ENCODE peak calls at places on chromosomes 5 and 9, in four cellular contexts. U, V, D and G are unnamed samples.

GRCh38 chr5:175558801-175559480 is 80.6 kb downstream of the SFXN1 start:
- DNase-seq in D (no peak), U (no peak), V (no peak), G (no peak)

GRCh38 chr9:137318976-137319375 is 16.9 kb upstream of the NRARP start:
- DNase-seq in D (no peak), V (no peak), U (peak; percentile 84), G (peak; percentile 99)

GRCh38 chr5:56056875-56057274 is 62.1 kb upstream of the IL6ST start:
- DNase-seq in D (no peak), U (no peak), V (no peak), G (no peak)

GRCh38 chr9:131624636-131625241 is 79.4 kb downstream of the PRRT1B start:
- DNase-seq in V (no peak), U (peak; percentile 70), D (peak; percentile 10), G (peak; percentile 83)

GRCh38 chr5:119515192-119515591 is 62.9 kb downstream of the HSD17B4 start:
- DNase-seq in D (peak; percentile 31), U (no peak), V (peak; percentile 25), G (peak; percentile 58)

GRCh38 chr9:124611106-124611505 is 103.9 kb upstream of the NR5A1 start:
- DNase-seq in V (no peak), U (no peak), D (peak; percentile 50), G (no peak)

GRCh38 chr9:209143-209758 is 5.4 kb upstream of the DOCK8 start:
- DNase-seq in V (no peak), D (no peak), U (no peak), G (peak; percentile 78)

GRCh38 chr9:88936668-88937067 is 54.6 kb upstream of the S1PR3 start:
- DNase-seq in U (no peak), V (no peak), D (peak; percentile 22), G (no peak)

GRCh38 chr5:7991125-7991821 is 122.3 kb downstream of the MTRR start:
- DNase-seq in D (no peak), V (peak; percentile 41), U (no peak), G (no peak)

GRCh38 chr9:34413229-34413852 is 36.6 kb upstream of the MYORG start:
- DNase-seq in V (peak; percentile 47), U (no peak), D (peak; percentile 19), G (no peak)

GRCh38 chr5:146306838-146307237 is 31.8 kb upstream of the POU4F3 start:
- DNase-seq in U (no peak), V (peak; percentile 34), D (no peak), G (no peak)

GRCh38 chr5:170117736-170118135 is 12.0 kb downstream of the FOXI1 start:
- DNase-seq in V (no peak), D (no peak), U (no peak), G (no peak)

GRCh38 chr5:105812356-105812755 is 1858.4 kb downstream of the EFNA5 start:
- DNase-seq in V (no peak), U (no peak), D (no peak), G (peak; percentile 38)

GRCh38 chr5:119397518-119398380 is 41.9 kb downstream of the TNFAIP8 start:
- DNase-seq in D (peak; percentile 75), U (no peak), V (peak; percentile 70), G (no peak)

GRCh38 chr5:161340012-161340411 is 206.5 kb downstream of the GABRB2 start:
- DNase-seq in U (no peak), V (no peak), D (no peak), G (no peak)

GRCh38 chr9:114214686-114215397 is 59.5 kb downstream of the COL27A1 start:
- DNase-seq in D (no peak), V (no peak), U (no peak), G (peak; percentile 79)

GRCh38 chr9:14243514-14244042 is 70.4 kb downstream of the NFIB start:
- DNase-seq in D (no peak), V (no peak), U (no peak), G (no peak)

DNA sequence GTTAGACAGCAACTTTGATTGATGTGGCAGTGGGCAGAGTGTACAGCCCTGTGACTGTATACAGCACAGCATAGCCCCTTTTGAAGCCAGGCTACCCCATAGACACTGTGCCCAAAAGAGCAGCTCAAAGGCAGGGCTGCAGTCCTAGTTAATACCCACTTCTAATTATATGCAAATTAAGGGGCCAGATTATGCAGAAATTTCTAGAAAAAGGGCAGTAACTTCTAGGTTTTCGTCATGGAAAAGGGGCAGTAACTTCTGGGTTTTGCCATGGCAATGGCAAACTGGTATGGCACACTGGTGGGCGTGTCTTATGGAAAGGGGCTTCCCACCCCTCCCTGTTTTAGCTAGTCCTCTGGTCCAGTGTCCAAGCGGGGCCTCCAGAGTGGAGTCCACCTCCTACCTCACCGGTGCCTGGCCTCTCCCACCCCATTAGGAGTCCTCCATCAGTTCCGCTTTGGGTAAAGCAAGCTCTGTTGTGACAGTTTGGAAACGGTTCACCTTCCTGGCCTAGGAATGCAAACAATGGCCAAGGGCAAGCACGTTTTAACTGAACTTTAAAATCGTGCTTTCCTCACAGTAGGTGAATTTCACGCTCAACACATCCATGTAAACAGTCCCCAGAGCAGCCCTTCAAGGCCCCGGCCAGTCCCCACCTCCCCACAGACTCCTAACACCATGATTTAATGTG is 5.6 kb downstream of the ADAMTS13 start:
- DNase-seq in V (no peak), D (no peak), U (no peak), G (peak; percentile 74)
- TF ChIP-seq CTCF in V (no peak), D (no peak), U (no peak), G (no peak)

DNA sequence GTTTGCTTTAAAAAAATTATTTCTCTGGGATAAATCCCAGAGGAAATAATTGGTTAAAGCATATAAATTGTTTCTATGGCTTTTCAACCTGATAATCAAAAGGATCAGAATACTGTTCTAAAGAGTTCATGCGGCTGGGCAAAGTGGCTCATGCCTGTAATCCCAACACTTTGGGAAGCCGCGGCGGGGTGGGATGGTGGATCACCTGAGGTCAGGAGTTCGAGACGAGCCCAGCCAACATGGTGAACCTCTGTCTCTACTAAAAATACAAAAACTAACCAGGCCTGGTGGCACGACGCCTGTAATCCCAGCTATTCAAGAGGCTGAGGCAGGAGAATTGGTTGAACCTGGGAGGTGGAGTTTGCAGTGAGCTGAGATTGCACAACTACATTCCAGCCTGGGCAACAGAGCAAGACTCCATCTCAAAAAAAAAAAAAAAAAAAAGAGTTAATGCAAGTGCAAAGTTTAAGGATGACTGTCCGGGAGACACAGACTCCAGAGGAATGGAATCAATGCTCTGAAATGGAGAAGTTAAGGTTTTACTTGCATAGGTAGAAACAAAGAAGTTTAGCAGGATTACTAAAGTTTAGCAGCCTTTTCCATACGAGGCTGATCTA is 16.6 kb upstream of the GRHPR start:
- DNase-seq in D (no peak), V (no peak), U (peak; percentile 55), G (no peak)
- H3K4me1 ChIP-seq in D (no peaks in the 10 kb centered on the region), V (no peaks in the 10 kb centered on the region), U (no peaks in the 10 kb centered on the region), G (no peaks in the 10 kb centered on the region)

GRCh38 chr9:20524776-20525175 is 97.5 kb downstream of the MLLT3 start:
- DNase-seq in V (peak; percentile 27), D (no peak), U (no peak), G (no peak)

GRCh38 chr9:20529837-20530236 is 92.5 kb downstream of the MLLT3 start:
- DNase-seq in D (no peak), V (no peak), U (no peak), G (no peak)

GRCh38 chr9:20532584-20532983 is 89.7 kb downstream of the MLLT3 start:
- DNase-seq in V (no peak), U (no peak), D (no peak), G (no peak)

GRCh38 chr9:20528253-20528652 is 94.0 kb downstream of the MLLT3 start:
- DNase-seq in V (no peak), U (no peak), D (no peak), G (no peak)

DNA sequence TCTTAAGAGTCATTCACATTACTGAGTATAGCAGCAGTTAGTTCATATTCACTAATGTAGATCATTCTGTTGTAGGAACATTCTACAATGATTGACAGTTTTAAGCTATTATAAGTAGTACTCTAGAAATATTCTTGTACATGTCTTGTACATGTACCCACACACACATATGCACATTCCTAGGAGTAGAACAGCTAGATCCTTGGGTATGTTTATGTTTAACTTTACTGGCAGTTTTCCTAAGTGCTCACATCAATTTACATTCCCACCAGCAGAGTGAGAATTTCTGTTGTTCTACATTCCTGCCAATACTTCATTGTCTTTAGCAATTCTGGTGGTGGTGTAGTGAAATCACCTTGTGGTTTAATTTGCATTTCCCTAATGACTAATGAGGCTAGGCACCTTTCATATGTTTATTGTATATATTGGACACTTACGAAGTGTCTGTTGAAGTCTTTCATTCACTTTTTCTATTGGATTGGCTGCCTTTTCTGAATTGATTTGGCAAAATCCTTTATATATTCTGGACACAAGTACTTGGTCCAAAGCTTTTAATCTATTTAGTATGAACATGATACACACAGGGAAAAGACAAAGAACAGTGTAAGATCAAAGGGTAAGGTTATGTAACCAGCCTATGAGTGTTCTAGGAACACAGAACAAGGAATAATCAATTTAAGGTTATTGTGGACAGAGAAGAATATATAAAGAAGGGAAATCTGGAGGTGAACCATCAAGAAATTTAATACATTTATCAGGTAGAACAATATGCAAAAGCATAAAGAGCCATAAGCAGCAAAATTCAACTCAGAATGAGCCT is 95.6 kb downstream of the MLLT3 start:
- DNase-seq in U (no peak), D (peak; percentile 59), V (no peak), G (no peak)
- TF ChIP-seq CTCF in U (no peak), D (peak; percentile 47), V (no peak), G (peak; percentile 21)

GRCh38 chr9:135890190-135890861 is 17.0 kb downstream of the CAMSAP1 start:
- DNase-seq in U (no peak), D (no peak), V (no peak), G (peak; percentile 53)

GRCh38 chr9:135889564-135890189 is 17.7 kb downstream of the CAMSAP1 start:
- DNase-seq in V (no peak), D (no peak), U (no peak), G (peak; percentile 23)

GRCh38 chr9:135887585-135888050 is 19.7 kb downstream of the CAMSAP1 start:
- DNase-seq in V (no peak), U (no peak), D (no peak), G (peak; percentile 37)

GRCh38 chr9:135888126-135888765 is 19.1 kb downstream of the CAMSAP1 start:
- DNase-seq in D (no peak), V (no peak), U (no peak), G (no peak)

DNA sequence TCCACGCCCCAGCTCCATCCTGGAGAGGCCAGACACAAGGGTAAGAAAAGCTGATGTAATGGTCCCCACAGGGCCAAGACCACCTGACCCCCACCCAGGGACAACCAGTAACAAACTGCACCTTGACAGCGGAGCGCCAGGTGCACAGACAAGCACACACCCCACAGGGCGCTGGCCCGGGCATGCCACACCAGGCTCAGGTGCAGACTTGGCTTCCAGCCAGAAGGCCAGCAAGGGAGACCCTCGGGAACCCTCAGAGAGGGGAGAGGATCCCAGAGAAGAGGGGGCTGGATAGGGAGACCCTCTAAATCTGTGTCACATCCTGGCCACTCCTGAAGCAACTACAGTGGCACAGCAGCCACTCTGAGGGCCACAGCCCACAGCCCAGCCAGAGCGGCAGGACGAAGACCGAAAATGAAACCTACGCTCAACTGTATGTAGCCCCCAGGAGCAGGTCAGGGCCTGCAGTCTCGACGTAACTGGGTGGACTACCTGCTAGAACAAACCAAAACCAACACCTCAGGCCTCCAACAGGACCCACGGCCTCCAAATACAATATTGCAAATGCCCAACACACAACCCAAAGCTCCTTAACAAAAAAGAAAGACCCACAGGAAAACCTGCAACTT is 18.5 kb downstream of the CAMSAP1 start:
- DNase-seq in D (no peak), V (no peak), U (no peak), G (peak; percentile 65)
- H3K4me1 ChIP-seq in D (peaks cover 43% of the 10 kb centered on the region), V (peaks cover 8% of the 10 kb centered on the region), U (no peaks in the 10 kb centered on the region), G (peaks cover 22% of the 10 kb centered on the region)

DNA sequence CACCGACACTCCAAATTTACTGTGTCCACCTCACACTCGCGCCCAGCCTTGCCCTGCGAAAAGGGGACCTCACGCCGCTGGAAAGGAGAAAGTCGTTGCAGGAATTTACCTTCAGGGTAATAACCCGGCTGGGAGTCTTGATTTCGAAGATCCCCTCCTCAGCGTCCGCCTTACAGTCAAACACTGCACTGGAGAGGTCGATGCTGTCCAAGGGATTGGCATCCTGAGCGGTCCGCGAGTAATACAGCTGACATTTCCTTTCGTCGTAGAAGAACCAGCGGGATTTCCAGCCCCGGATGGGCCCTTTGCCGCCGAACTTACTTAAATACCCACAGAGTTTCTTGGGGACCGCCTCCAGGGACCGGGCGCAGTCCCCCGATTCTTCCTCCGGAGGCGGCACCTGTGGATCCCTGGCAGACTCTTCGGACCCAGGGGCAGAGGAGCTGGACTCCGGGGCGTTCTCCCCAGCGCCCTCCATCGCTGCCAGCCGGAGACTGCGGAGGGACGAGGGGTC is 328 bp downstream of the TBC1D2 start:
- DNase-seq in V (peak; percentile 26), D (peak; percentile 51), U (no peak), G (peak; percentile 68)
- TF ChIP-seq CTCF in V (no peak), D (no peak), U (no peak), G (no peak)